ENCODE peak calls at places on chromosomes 4 and X, in seven cellular contexts. R is GM12878; Q is GM23248; V is adrenal gland; N is caudate nucleus; C is naive thymus-derived CD4-positive, alpha-beta T cell; B is left ventricle myocardium inferior. Y is an unnamed sample.

GRCh38 chr4:10164877-10165283 is 48.3 kb upstream of the WDR1 start:
- DNase-seq in R (no peak), Q (peak; percentile 74), V (peak; percentile 38), N (peak; percentile 7), C (no peak), B (no peak), Y (no peak)

GRCh38 chr4:83170952-83171399 is 56.4 kb upstream of the PLAC8 start:
- DNase-seq in R (peak; percentile 57), Q (no peak), V (no peak), N (no peak), C (no peak), B (no peak), Y (no peak)

GRCh38 chr4:53015681-53016080 is 153.6 kb downstream of the RASL11B start:
- DNase-seq in R (no peak), Q (peak; percentile 70), V (no peak), N (no peak), C (no peak), B (no peak), Y (no peak)

GRCh38 chrX:116238866-116239265 is 68.3 kb downstream of the AGTR2 start:
- DNase-seq in R (no peak), Q (no peak), V (no peak), N (no peak), C (no peak), B (no peak), Y (no peak)

GRCh38 chrX:53294024-53294648 is 12.8 kb upstream of the IQSEC2 start:
- DNase-seq in R (no peak), Q (peak; percentile 14), V (no peak), N (no peak), C (no peak), B (no peak), Y (no peak)

GRCh38 chr4:66736593-66736992 is 808.7 kb downstream of the CENPC start:
- DNase-seq in R (no peak), Q (no peak), V (no peak), N (no peak), C (no peak), B (no peak), Y (no peak)

GRCh38 chrX:21734175-21734574 is 23.7 kb downstream of the SMPX start:
- DNase-seq in R (no peak), Q (no peak), V (no peak), N (no peak), C (no peak), B (no peak), Y (no peak)

GRCh38 chr4:147354994-147355393 is 125.9 kb upstream of the EDNRA start:
- DNase-seq in R (no peak), Q (no peak), V (no peak), N (no peak), C (no peak), B (no peak), Y (no peak)

GRCh38 chr4:121070696-121071639 is 1.4 kb downstream of the NDNF start:
- DNase-seq in R (no peak), Q (peak; percentile 85), V (peak; percentile 33), N (no peak), C (peak; percentile 15), B (peak; percentile 40), Y (peak; percentile 71)

GRCh38 chr4:150308824-150309472 is 230.7 kb downstream of the DCLK2 start:
- DNase-seq in R (no peak), Q (peak; percentile 74), V (no peak), N (no peak), C (no peak), B (no peak), Y (no peak)

DNA sequence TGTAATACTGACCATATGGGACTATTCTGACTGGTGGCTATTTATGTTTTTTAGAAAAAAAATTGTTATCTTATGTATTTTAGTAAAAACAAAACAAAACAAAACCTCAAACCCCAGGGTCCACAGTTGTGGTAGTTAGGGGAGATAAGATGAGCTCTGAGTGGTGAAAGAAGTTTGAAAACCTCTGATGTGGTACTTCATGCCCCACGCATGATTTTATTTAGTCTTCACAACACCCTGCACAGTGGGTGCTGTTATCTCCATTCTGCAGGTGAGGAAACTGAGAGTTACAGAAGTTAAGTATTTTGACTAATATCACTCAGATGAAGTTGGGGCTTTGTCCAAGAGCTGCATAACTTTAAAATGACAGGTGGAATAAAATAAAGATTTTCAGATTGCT is 230.6 kb upstream of the TRPC5 start:
- DNase-seq in R (no peak), Q (no peak), V (no peak), N (no peak), C (no peak), B (no peak), Y (no peak)
- H3K27ac ChIP-seq in R (no peak overlapping the region), Q (no peak overlapping the region), V (no peak overlapping the region), N (no peak overlapping the region), C (no peak overlapping the region), B (no peak overlapping the region), Y (no peak overlapping the region)

DNA sequence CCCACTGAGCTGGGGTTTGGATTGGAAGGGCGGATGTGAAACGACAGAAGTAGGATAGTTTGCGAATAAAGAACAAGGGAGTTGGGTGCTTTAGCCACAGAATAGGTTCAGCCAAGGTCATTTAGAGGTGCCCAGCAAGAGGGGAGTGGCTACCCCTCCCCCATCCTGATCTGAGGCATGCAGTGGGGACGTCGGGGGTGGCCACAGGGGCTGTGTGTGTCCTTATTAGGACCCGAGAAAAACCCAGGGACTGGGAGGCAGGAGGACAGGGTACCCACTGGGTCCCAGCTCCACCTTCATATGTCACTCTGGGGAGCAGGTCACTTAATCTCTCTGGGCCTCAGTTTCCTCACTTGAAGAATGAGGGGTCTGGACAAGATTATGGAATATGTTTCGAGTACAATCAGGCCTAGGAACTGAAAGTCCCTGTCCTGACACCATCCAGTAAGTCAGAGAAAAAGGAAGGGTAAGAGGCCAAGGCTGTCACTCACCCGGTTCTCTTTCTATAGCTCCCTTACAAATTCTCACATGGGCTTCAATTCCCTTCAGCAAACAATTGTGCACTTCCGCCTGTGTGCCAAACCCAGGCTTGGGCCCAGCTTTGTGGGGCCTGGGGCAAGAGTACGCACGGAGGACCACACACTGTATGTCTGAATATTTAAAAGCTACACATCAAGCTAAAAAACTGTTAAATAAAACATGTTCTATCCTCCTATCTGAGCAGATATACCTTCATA is 4.2 kb upstream of the NYX start:
- DNase-seq in R (no peak), Q (no peak), V (no peak), N (no peak), C (no peak), B (no peak), Y (no peak)
- H3K27ac ChIP-seq in R (peak overlapping the region; percentile 70), Q (no peak overlapping the region), V (peak overlapping the region; percentile 90), N (no peak overlapping the region), C (no peak overlapping the region), B (peak overlapping the region; percentile 87), Y (peak overlapping the region; percentile 84)

GRCh38 chrX:118116308-118117068 is at the start of gene KLHL13:
- DNase-seq in R (no peak), Q (peak; percentile 40), V (peak; percentile 41), N (peak; percentile 36), C (peak; percentile 20), B (peak; percentile 41), Y (peak; percentile 27)

GRCh38 chrX:118117069-118117405 is 427 bp upstream of the KLHL13 start:
- DNase-seq in R (no peak), Q (peak; percentile 9), V (no peak), N (no peak), C (no peak), B (no peak), Y (peak; percentile 38)

GRCh38 chrX:118115948-118116307 is 682 bp downstream of the KLHL13 start:
- DNase-seq in R (no peak), Q (no peak), V (no peak), N (peak; percentile 28), C (no peak), B (no peak), Y (no peak)
- H3K27ac ChIP-seq in R (no peak overlapping the region), Q (no peak overlapping the region), V (peak overlapping the region; percentile 79), N (no peak overlapping the region), C (no peak overlapping the region), B (peak overlapping the region; percentile 75), Y (no peak overlapping the region)

GRCh38 chr4:128648021-128648420 is 161.5 kb upstream of the JADE1 start:
- DNase-seq in R (no peak), Q (no peak), V (no peak), N (no peak), C (no peak), B (no peak), Y (no peak)
- H3K27ac ChIP-seq in R (no peak overlapping the region), Q (no peak overlapping the region), V (no peak overlapping the region), N (no peak overlapping the region), C (no peak overlapping the region), B (no peak overlapping the region), Y (no peak overlapping the region)

GRCh38 chrX:1384738-1385250 is 7.1 kb downstream of the SLC25A6 start:
- DNase-seq in R (no peak), Q (no peak), V (no peak), N (no peak), C (no peak), B (no peak), Y (peak; percentile 30)
- H3K27ac ChIP-seq in R (no peak overlapping the region), Q (no peak overlapping the region), V (no peak overlapping the region), N (no peak overlapping the region), C (no peak overlapping the region), B (no peak overlapping the region), Y (no peak overlapping the region)

GRCh38 chrX:41335590-41336331 is 1.8 kb downstream of the DDX3X start:
- DNase-seq in R (no peak), Q (peak; percentile 82), V (no peak), N (no peak), C (no peak), B (no peak), Y (no peak)
- H3K27ac ChIP-seq in R (peak overlapping the region; percentile 99), Q (peak overlapping the region; percentile 100), V (peak overlapping the region; percentile 100), N (peak overlapping the region; percentile 100), C (peak overlapping the region; percentile 100), B (peak overlapping the region; percentile 99), Y (peak overlapping the region; percentile 100)

GRCh38 chrX:129877401-129877800 is 28.6 kb upstream of the UTP14A start:
- DNase-seq in R (no peak), Q (no peak), V (no peak), N (no peak), C (no peak), B (no peak), Y (no peak)
- H3K27ac ChIP-seq in R (no peak overlapping the region), Q (no peak overlapping the region), V (no peak overlapping the region), N (no peak overlapping the region), C (no peak overlapping the region), B (no peak overlapping the region), Y (no peak overlapping the region)

Y was measured in lower lobe of right lung.